ENCODE peak calls at places on chromosome 5, in ten cellular contexts. One of them, this sample, is unnamed. For H3K36me3, the result is how much of the 10 kb centered on the place peaks cover.

GRCh38 chr5:100777680-100778281 is 125.3 kb downstream of the ST8SIA4 start:
- DNase-seq in brain microvascular endothelial cell: peak
- DNase-seq in left ventricle myocardium inferior: no peak
- DNase-seq in IMR-90: peak
- DNase-seq in tibial artery: peak
- DNase-seq in uterus: no peak
- DNase-seq in cardiac muscle cell: peak
- DNase-seq in ovary: no peak
- DNase-seq in lung: no peak
- DNase-seq in kidney: no peak
- DNase-seq in this sample: no peak

GRCh38 chr5:95823241-95823737 is 763 bp upstream of the GLRX start:
- DNase-seq in lung: no peak
- DNase-seq in tibial artery: no peak
- DNase-seq in IMR-90: no peak
- DNase-seq in kidney: no peak
- DNase-seq in ovary: no peak
- DNase-seq in cardiac muscle cell: no peak
- DNase-seq in left ventricle myocardium inferior: no peak
- DNase-seq in brain microvascular endothelial cell: no peak
- DNase-seq in uterus: no peak
- DNase-seq in this sample: no peak

GRCh38 chr5:72790188-72790587 is 26.3 kb upstream of the TNPO1 start:
- DNase-seq in uterus: no peak
- DNase-seq in brain microvascular endothelial cell: no peak
- DNase-seq in left ventricle myocardium inferior: no peak
- DNase-seq in lung: no peak
- DNase-seq in IMR-90: peak
- DNase-seq in ovary: no peak
- DNase-seq in tibial artery: no peak
- DNase-seq in kidney: no peak
- DNase-seq in cardiac muscle cell: no peak
- DNase-seq in this sample: no peak

GRCh38 chr5:150215978-150216944 is 26.4 kb downstream of the SLC6A7 start:
- DNase-seq in left ventricle myocardium inferior: no peak
- DNase-seq in cardiac muscle cell: no peak
- DNase-seq in tibial artery: no peak
- DNase-seq in IMR-90: no peak
- DNase-seq in brain microvascular endothelial cell: no peak
- DNase-seq in lung: no peak
- DNase-seq in uterus: no peak
- DNase-seq in ovary: no peak
- DNase-seq in kidney: no peak
- DNase-seq in this sample: no peak

GRCh38 chr5:172110921-172111873 is 76.8 kb downstream of the STK10 start:
- DNase-seq in cardiac muscle cell: peak
- DNase-seq in tibial artery: no peak
- DNase-seq in IMR-90: peak
- DNase-seq in left ventricle myocardium inferior: no peak
- DNase-seq in kidney: peak
- DNase-seq in lung: peak
- DNase-seq in uterus: no peak
- DNase-seq in brain microvascular endothelial cell: peak
- DNase-seq in ovary: no peak
- DNase-seq in this sample: peak

GRCh38 chr5:169088032-169088726 is 212.8 kb downstream of the SLIT3 start:
- DNase-seq in lung: no peak
- DNase-seq in cardiac muscle cell: no peak
- DNase-seq in brain microvascular endothelial cell: no peak
- DNase-seq in uterus: no peak
- DNase-seq in tibial artery: no peak
- DNase-seq in ovary: no peak
- DNase-seq in kidney: no peak
- DNase-seq in left ventricle myocardium inferior: no peak
- DNase-seq in IMR-90: no peak
- DNase-seq in this sample: no peak

GRCh38 chr5:133285583-133286021 is 233.8 kb downstream of the HSPA4 start:
- DNase-seq in brain microvascular endothelial cell: no peak
- DNase-seq in IMR-90: peak
- DNase-seq in left ventricle myocardium inferior: peak
- DNase-seq in kidney: no peak
- DNase-seq in ovary: no peak
- DNase-seq in cardiac muscle cell: peak
- DNase-seq in lung: no peak
- DNase-seq in tibial artery: no peak
- DNase-seq in uterus: no peak
- DNase-seq in this sample: peak

GRCh38 chr5:82561786-82562185 is 283.6 kb upstream of the RPS23 start:
- DNase-seq in kidney: no peak
- DNase-seq in tibial artery: no peak
- DNase-seq in lung: no peak
- DNase-seq in left ventricle myocardium inferior: no peak
- DNase-seq in uterus: no peak
- DNase-seq in cardiac muscle cell: peak
- DNase-seq in brain microvascular endothelial cell: no peak
- DNase-seq in IMR-90: no peak
- DNase-seq in ovary: no peak
- DNase-seq in this sample: no peak

GRCh38 chr5:113232246-113232645 is 202.5 kb downstream of the TSSK1B start:
- DNase-seq in ovary: no peak
- DNase-seq in left ventricle myocardium inferior: no peak
- DNase-seq in cardiac muscle cell: no peak
- DNase-seq in IMR-90: no peak
- DNase-seq in tibial artery: no peak
- DNase-seq in uterus: no peak
- DNase-seq in brain microvascular endothelial cell: no peak
- DNase-seq in lung: no peak
- DNase-seq in kidney: no peak
- DNase-seq in this sample: no peak

GRCh38 chr5:39942606-39943005 is 517.8 kb upstream of the DAB2 start:
- DNase-seq in uterus: no peak
- DNase-seq in lung: no peak
- DNase-seq in IMR-90: no peak
- DNase-seq in kidney: no peak
- DNase-seq in left ventricle myocardium inferior: no peak
- DNase-seq in ovary: no peak
- DNase-seq in brain microvascular endothelial cell: no peak
- DNase-seq in tibial artery: no peak
- DNase-seq in cardiac muscle cell: no peak
- DNase-seq in this sample: no peak

GRCh38 chr5:154365823-154366222 is 80.0 kb upstream of the SAP30L start:
- DNase-seq in kidney: no peak
- DNase-seq in IMR-90: peak
- DNase-seq in lung: no peak
- DNase-seq in ovary: no peak
- DNase-seq in uterus: no peak
- DNase-seq in tibial artery: no peak
- DNase-seq in cardiac muscle cell: peak
- DNase-seq in left ventricle myocardium inferior: no peak
- DNase-seq in brain microvascular endothelial cell: peak
- DNase-seq in this sample: no peak

GRCh38 chr5:141846031-141846430 is 32.2 kb downstream of the PCDH1 start:
- DNase-seq in left ventricle myocardium inferior: no peak
- DNase-seq in tibial artery: no peak
- DNase-seq in brain microvascular endothelial cell: peak
- DNase-seq in ovary: no peak
- DNase-seq in IMR-90: peak
- DNase-seq in cardiac muscle cell: peak
- DNase-seq in uterus: no peak
- DNase-seq in kidney: peak
- DNase-seq in lung: no peak
- DNase-seq in this sample: no peak

GRCh38 chr5:78328585-78329173 is 31.7 kb upstream of the SCAMP1 start:
- DNase-seq in kidney: no peak
- DNase-seq in tibial artery: no peak
- DNase-seq in ovary: no peak
- DNase-seq in brain microvascular endothelial cell: no peak
- DNase-seq in cardiac muscle cell: peak
- DNase-seq in lung: no peak
- DNase-seq in IMR-90: peak
- DNase-seq in left ventricle myocardium inferior: no peak
- DNase-seq in uterus: no peak
- DNase-seq in this sample: no peak

GRCh38 chr5:141514330-141515111 is 25.6 kb downstream of the PCDHGC5 start:
- DNase-seq in IMR-90: peak
- DNase-seq in tibial artery: no peak
- DNase-seq in brain microvascular endothelial cell: peak
- DNase-seq in left ventricle myocardium inferior: no peak
- DNase-seq in ovary: no peak
- DNase-seq in lung: no peak
- DNase-seq in uterus: no peak
- DNase-seq in kidney: no peak
- DNase-seq in cardiac muscle cell: peak
- DNase-seq in this sample: no peak

GRCh38 chr5:67140413-67140812 is 56.2 kb downstream of the CD180 start:
- DNase-seq in cardiac muscle cell: no peak
- DNase-seq in lung: no peak
- DNase-seq in kidney: no peak
- DNase-seq in brain microvascular endothelial cell: no peak
- DNase-seq in tibial artery: no peak
- DNase-seq in IMR-90: no peak
- DNase-seq in uterus: no peak
- DNase-seq in left ventricle myocardium inferior: no peak
- DNase-seq in ovary: no peak
- DNase-seq in this sample: no peak

GRCh38 chr5:73998496-73998895 is 372.5 kb downstream of the ARHGEF28 start:
- DNase-seq in ovary: no peak
- DNase-seq in tibial artery: no peak
- DNase-seq in kidney: no peak
- DNase-seq in cardiac muscle cell: peak
- DNase-seq in lung: no peak
- DNase-seq in left ventricle myocardium inferior: no peak
- DNase-seq in IMR-90: no peak
- DNase-seq in brain microvascular endothelial cell: peak
- DNase-seq in uterus: no peak
- DNase-seq in this sample: no peak

GRCh38 chr5:170752257-170753215 is 31.0 kb upstream of the GABRP start:
- DNase-seq in IMR-90: no peak
- DNase-seq in tibial artery: no peak
- DNase-seq in left ventricle myocardium inferior: no peak
- DNase-seq in lung: no peak
- DNase-seq in ovary: no peak
- DNase-seq in uterus: no peak
- DNase-seq in kidney: peak
- DNase-seq in cardiac muscle cell: no peak
- DNase-seq in brain microvascular endothelial cell: no peak
- DNase-seq in this sample: no peak

GRCh38 chr5:71778678-71779276 is 59.7 kb downstream of the CARTPT start:
- DNase-seq in cardiac muscle cell: peak
- DNase-seq in lung: no peak
- DNase-seq in tibial artery: no peak
- DNase-seq in kidney: no peak
- DNase-seq in left ventricle myocardium inferior: no peak
- DNase-seq in IMR-90: peak
- DNase-seq in uterus: no peak
- DNase-seq in ovary: no peak
- DNase-seq in brain microvascular endothelial cell: peak
- DNase-seq in this sample: no peak

DNA sequence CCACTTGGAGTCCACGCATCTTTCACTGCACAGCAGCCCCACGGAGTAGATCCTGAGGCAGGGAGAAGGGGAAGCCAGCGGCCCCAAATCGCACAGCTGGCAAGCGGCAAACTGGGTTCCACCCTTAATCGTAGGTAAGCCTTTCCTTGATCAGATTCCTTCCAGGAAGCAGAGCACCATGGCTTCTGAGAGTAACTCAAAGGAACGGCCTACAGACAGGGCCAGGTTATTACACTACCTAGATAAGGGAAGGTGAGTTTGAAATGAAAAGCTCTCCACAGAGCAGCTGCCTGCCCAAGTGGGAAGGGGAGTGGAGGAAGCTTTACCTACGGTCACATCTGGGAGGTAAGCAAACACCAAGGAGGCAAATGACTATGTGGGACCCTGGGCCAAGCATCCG is 7.9 kb downstream of the DAP start:
- DNase-seq in ovary: no peak
- DNase-seq in lung: no peak
- DNase-seq in brain microvascular endothelial cell: no peak
- DNase-seq in left ventricle myocardium inferior: no peak
- DNase-seq in kidney: no peak
- DNase-seq in IMR-90: no peak
- DNase-seq in cardiac muscle cell: no peak
- DNase-seq in tibial artery: no peak
- DNase-seq in uterus: no peak
- DNase-seq in this sample: no peak
- H3K36me3 ChIP-seq in ovary: under half
- H3K36me3 ChIP-seq in lung: under half
- H3K36me3 ChIP-seq in brain microvascular endothelial cell: under half
- H3K36me3 ChIP-seq in left ventricle myocardium inferior: under half
- H3K36me3 ChIP-seq in kidney: under half
- H3K36me3 ChIP-seq in IMR-90: under half
- H3K36me3 ChIP-seq in cardiac muscle cell: under half
- H3K36me3 ChIP-seq in tibial artery: under half
- H3K36me3 ChIP-seq in uterus: under half
- H3K36me3 ChIP-seq in this sample: under half

GRCh38 chr5:50711280-50711679 is 44.8 kb downstream of the PARP8 start:
- DNase-seq in IMR-90: peak
- DNase-seq in kidney: no peak
- DNase-seq in left ventricle myocardium inferior: no peak
- DNase-seq in uterus: no peak
- DNase-seq in ovary: no peak
- DNase-seq in tibial artery: no peak
- DNase-seq in cardiac muscle cell: no peak
- DNase-seq in brain microvascular endothelial cell: peak
- DNase-seq in lung: no peak
- DNase-seq in this sample: no peak
- H3K36me3 ChIP-seq in IMR-90: under half
- H3K36me3 ChIP-seq in kidney: under half
- H3K36me3 ChIP-seq in left ventricle myocardium inferior: under half
- H3K36me3 ChIP-seq in uterus: under half
- H3K36me3 ChIP-seq in ovary: under half
- H3K36me3 ChIP-seq in tibial artery: under half
- H3K36me3 ChIP-seq in cardiac muscle cell: under half
- H3K36me3 ChIP-seq in brain microvascular endothelial cell: under half
- H3K36me3 ChIP-seq in lung: under half
- H3K36me3 ChIP-seq in this sample: under half

GRCh38 chr5:159179556-159180305 is 29.6 kb downstream of the RNF145 start:
- DNase-seq in uterus: no peak
- DNase-seq in IMR-90: peak
- DNase-seq in brain microvascular endothelial cell: no peak
- DNase-seq in lung: no peak
- DNase-seq in kidney: no peak
- DNase-seq in left ventricle myocardium inferior: no peak
- DNase-seq in cardiac muscle cell: peak
- DNase-seq in ovary: no peak
- DNase-seq in tibial artery: no peak
- DNase-seq in this sample: no peak
- H3K36me3 ChIP-seq in uterus: under half
- H3K36me3 ChIP-seq in IMR-90: under half
- H3K36me3 ChIP-seq in brain microvascular endothelial cell: under half
- H3K36me3 ChIP-seq in lung: under half
- H3K36me3 ChIP-seq in kidney: under half
- H3K36me3 ChIP-seq in left ventricle myocardium inferior: under half
- H3K36me3 ChIP-seq in cardiac muscle cell: under half
- H3K36me3 ChIP-seq in ovary: under half
- H3K36me3 ChIP-seq in tibial artery: under half
- H3K36me3 ChIP-seq in this sample: under half

DNA sequence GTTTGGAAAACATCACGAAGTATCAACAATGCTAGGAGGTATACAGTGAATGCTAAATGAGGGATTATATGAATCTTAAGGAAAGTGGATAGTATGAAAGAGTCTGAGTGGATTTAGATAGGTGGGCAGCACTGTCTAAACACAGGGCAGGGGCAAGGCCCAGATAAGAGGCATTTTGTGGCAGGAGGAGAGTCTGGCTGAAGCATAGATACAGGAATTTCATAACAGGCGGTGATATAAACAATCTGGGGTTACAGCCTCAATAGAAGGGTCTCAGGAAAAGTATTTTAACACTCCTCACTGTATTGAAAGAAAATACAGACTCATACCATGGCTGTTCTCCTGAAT is 96.9 kb downstream of the PLPP1 start:
- DNase-seq in left ventricle myocardium inferior: no peak
- DNase-seq in cardiac muscle cell: no peak
- DNase-seq in brain microvascular endothelial cell: no peak
- DNase-seq in uterus: no peak
- DNase-seq in IMR-90: no peak
- DNase-seq in tibial artery: no peak
- DNase-seq in ovary: no peak
- DNase-seq in kidney: no peak
- DNase-seq in lung: no peak
- DNase-seq in this sample: no peak
- H3K36me3 ChIP-seq in left ventricle myocardium inferior: under half
- H3K36me3 ChIP-seq in cardiac muscle cell: under half
- H3K36me3 ChIP-seq in brain microvascular endothelial cell: under half
- H3K36me3 ChIP-seq in uterus: under half
- H3K36me3 ChIP-seq in IMR-90: under half
- H3K36me3 ChIP-seq in tibial artery: under half
- H3K36me3 ChIP-seq in ovary: under half
- H3K36me3 ChIP-seq in kidney: under half
- H3K36me3 ChIP-seq in lung: under half
- H3K36me3 ChIP-seq in this sample: under half